ENCODE peak calls at places on chromosomes 6 and 20, in seven cellular contexts. W is breast epithelium, H is pancreas, V is iPS-NIHi11, B is left ventricle myocardium superior, P is NCI-H2171, C is BE2C. K is an unnamed sample.

GRCh38 chr20:50464026-50464724 is 46.0 kb upstream of the PTPN1 start:
- DNase-seq in W (no peak), H (peak), V (peak), B (peak), P (peak), C (peak), K (peak)

GRCh38 chr6:85669735-85670194 is 27.1 kb upstream of the SYNCRIP start:
- DNase-seq in W (no peak), H (no peak), V (peak), B (no peak), P (no peak), C (no peak), K (peak)

GRCh38 chr6:158231551-158232444 is 63.6 kb downstream of the GTF2H5 start:
- DNase-seq in W (peak), H (peak), V (peak), B (peak), P (peak), C (peak), K (peak)

GRCh38 chr20:20668639-20669038 is 43.8 kb downstream of the RALGAPA2 start:
- DNase-seq in W (no peak), H (no peak), V (no peak), B (no peak), P (no peak), C (no peak), K (peak)

GRCh38 chr6:47865206-47865605 is 83.4 kb downstream of the OPN5 start:
- DNase-seq in W (no peak), H (no peak), V (no peak), B (no peak), P (no peak), C (no peak), K (no peak)

GRCh38 chr6:124873066-124873410 is 89.2 kb upstream of the RNF217 start:
- DNase-seq in W (no peak), H (no peak), V (no peak), B (no peak), P (no peak), C (no peak), K (no peak)

GRCh38 chr20:53901064-53901463 is 169.3 kb downstream of the BCAS1 start:
- DNase-seq in W (no peak), H (no peak), V (no peak), B (no peak), P (no peak), C (no peak), K (no peak)

GRCh38 chr6:36929152-36929551 is 25.4 kb upstream of the PI16 start:
- DNase-seq in W (no peak), H (no peak), V (no peak), B (peak), P (no peak), C (peak), K (no peak)

GRCh38 chr6:111566873-111567517 is 38.7 kb downstream of the TRAF3IP2 start:
- DNase-seq in W (no peak), H (no peak), V (no peak), B (no peak), P (peak), C (peak), K (no peak)

GRCh38 chr6:134599079-134599478 is 281.2 kb upstream of the SGK1 start:
- DNase-seq in W (no peak), H (peak), V (no peak), B (no peak), P (no peak), C (no peak), K (no peak)

GRCh38 chr6:137427670-137428290 is 66.4 kb downstream of the OLIG3 start:
- DNase-seq in W (no peak), H (no peak), V (no peak), B (no peak), P (peak), C (no peak), K (no peak)

GRCh38 chr6:73264446-73264845 is 1.4 kb upstream of the KHDC1 start:
- DNase-seq in W (no peak), H (no peak), V (no peak), B (no peak), P (no peak), C (no peak), K (no peak)

GRCh38 chr6:6577736-6578135 is 10.8 kb upstream of the LY86 start:
- DNase-seq in W (no peak), H (no peak), V (no peak), B (no peak), P (no peak), C (no peak), K (peak)

GRCh38 chr6:110878751-110879539 is 4.4 kb downstream of the AMD1 start:
- DNase-seq in W (no peak), H (no peak), V (no peak), B (no peak), P (no peak), C (peak), K (peak)

GRCh38 chr20:58481541-58482021 is 33.6 kb downstream of the APCDD1L start:
- DNase-seq in W (no peak), H (no peak), V (peak), B (no peak), P (no peak), C (peak), K (peak)

GRCh38 chr20:8127553-8128255 is 4.4 kb upstream of the PLCB1 start:
- DNase-seq in W (no peak), H (no peak), V (no peak), B (no peak), P (no peak), C (no peak), K (no peak)

GRCh38 chr6:30810813-30811329 is 66.5 kb upstream of the IER3 start:
- DNase-seq in W (no peak), H (no peak), V (peak), B (no peak), P (no peak), C (no peak), K (no peak)

GRCh38 chr20:2596673-2597279 is 55.7 kb upstream of the NOP56 start:
- DNase-seq in W (no peak), H (no peak), V (no peak), B (no peak), P (peak), C (no peak), K (no peak)

GRCh38 chr6:119052292-119052889 is 26.1 kb downstream of the FAM184A start:
- DNase-seq in W (no peak), H (no peak), V (no peak), B (no peak), P (no peak), C (no peak), K (no peak)

GRCh38 chr20:62708591-62709536 is at the start of gene NTSR1:
- DNase-seq in W (no peak), H (no peak), V (peak), B (peak), P (peak), C (no peak), K (no peak)

GRCh38 chr20:51059862-51060261 is 37.0 kb upstream of the KCNG1 start:
- DNase-seq in W (no peak), H (no peak), V (no peak), B (no peak), P (no peak), C (no peak), K (no peak)

GRCh38 chr20:2217857-2218529 is 77.8 kb upstream of the TGM3 start:
- DNase-seq in W (no peak), H (no peak), V (no peak), B (no peak), P (no peak), C (no peak), K (peak)

GRCh38 chr6:106745396-106745795 is 116.0 kb downstream of the QRSL1 start:
- DNase-seq in W (no peak), H (no peak), V (no peak), B (no peak), P (no peak), C (no peak), K (no peak)

GRCh38 chr6:107769053-107769658 is 55.0 kb downstream of the SCML4 start:
- DNase-seq in W (no peak), H (no peak), V (no peak), B (no peak), P (no peak), C (no peak), K (no peak)

GRCh38 chr6:103507052-103507451 is 1352.7 kb downstream of the HACE1 start:
- DNase-seq in W (no peak), H (no peak), V (no peak), B (no peak), P (no peak), C (no peak), K (no peak)

GRCh38 chr6:106510090-106510970 is 119.0 kb downstream of the RTN4IP1 start:
- DNase-seq in W (peak), H (peak), V (peak), B (peak), P (peak), C (no peak), K (peak)

GRCh38 chr20:33401922-33402369 is 627 bp upstream of the CDK5RAP1 start:
- DNase-seq in W (no peak), H (no peak), V (no peak), B (no peak), P (no peak), C (no peak), K (peak)

GRCh38 chr6:37741757-37742400 is 44.2 kb upstream of the MDGA1 start:
- DNase-seq in W (no peak), H (peak), V (peak), B (peak), P (no peak), C (peak), K (peak)

GRCh38 chr6:19991176-19991575 is 154.0 kb downstream of the ID4 start:
- DNase-seq in W (no peak), H (no peak), V (no peak), B (no peak), P (no peak), C (no peak), K (no peak)

K was measured in NAMALWA.